ENCODE peak calls at places on chromosomes 11 and 22, in nine cellular contexts. X is effector memory CD8-positive, alpha-beta T cell; P is NCI-H187; R is activated gamma-delta T cell treated with Interleukin-2 at 50 U/mL for 16 hours; N is tibial artery; W is astrocyte of the cerebellum; G is tibial nerve; Z is astrocyte of the spinal cord; V is hippocampal formation. A is an unnamed sample.

GRCh38 chr22:46368871-46369715 is 33.6 kb downstream of the TRMU start:
- DNase-seq in X (no peak), P (no peak), R (no peak), N (no peak), W (no peak), G (no peak), Z (no peak), V (no peak), A (no peak)

GRCh38 chr11:45045692-45046471 is 95.2 kb upstream of the TP53I11 start:
- DNase-seq in X (no peak), P (no peak), R (peak), N (peak), W (no peak), G (peak), Z (peak), V (peak), A (peak)

GRCh38 chr11:95301497-95301896 is 70.5 kb upstream of the SESN3 start:
- DNase-seq in X (no peak), P (no peak), R (no peak), N (no peak), W (no peak), G (no peak), Z (no peak), V (no peak), A (no peak)

GRCh38 chr22:48740731-48741405 is 1086.8 kb downstream of the BRD1 start:
- DNase-seq in X (no peak), P (no peak), R (no peak), N (peak), W (no peak), G (no peak), Z (no peak), V (no peak), A (no peak)

GRCh38 chr11:2892215-2893020 is 6.8 kb upstream of the CDKN1C start:
- DNase-seq in X (peak), P (no peak), R (peak), N (peak), W (no peak), G (no peak), Z (peak), V (no peak), A (peak)

GRCh38 chr22:45551310-45552016 is 48.8 kb downstream of the FBLN1 start:
- DNase-seq in X (no peak), P (no peak), R (no peak), N (peak), W (no peak), G (peak), Z (no peak), V (no peak), A (no peak)

GRCh38 chr11:7632211-7632610 is 41.1 kb downstream of the CYB5R2 start:
- DNase-seq in X (no peak), P (no peak), R (no peak), N (no peak), W (no peak), G (no peak), Z (no peak), V (no peak), A (no peak)

GRCh38 chr11:101321222-101321621 is 191.6 kb upstream of the PGR start:
- DNase-seq in X (no peak), P (no peak), R (no peak), N (no peak), W (no peak), G (no peak), Z (no peak), V (no peak), A (no peak)

GRCh38 chr22:24975813-24976341 is 23.4 kb downstream of the KIAA1671 start:
- DNase-seq in X (no peak), P (no peak), R (no peak), N (peak), W (no peak), G (peak), Z (no peak), V (no peak), A (peak)

GRCh38 chr11:75826463-75827220 is 11.6 kb downstream of the UVRAG start:
- DNase-seq in X (no peak), P (no peak), R (no peak), N (no peak), W (no peak), G (peak), Z (no peak), V (no peak), A (no peak)

GRCh38 chr11:78645226-78646202 is 70.8 kb upstream of the NARS2 start:
- DNase-seq in X (peak), P (peak), R (peak), N (peak), W (peak), G (peak), Z (peak), V (peak), A (peak)

GRCh38 chr11:68214173-68215086 is 1.3 kb upstream of the KMT5B start:
- DNase-seq in X (peak), P (no peak), R (no peak), N (peak), W (no peak), G (no peak), Z (no peak), V (no peak), A (peak)

GRCh38 chr22:17077255-17077654 is 7.5 kb upstream of the IL17RA start:
- DNase-seq in X (no peak), P (no peak), R (no peak), N (no peak), W (peak), G (no peak), Z (peak), V (no peak), A (no peak)

GRCh38 chr11:8767466-8768142 is 85.0 kb downstream of the RPL27A start:
- DNase-seq in X (no peak), P (no peak), R (no peak), N (no peak), W (no peak), G (no peak), Z (peak), V (no peak), A (no peak)

GRCh38 chr22:47775686-47776085 is 1013.2 kb downstream of the TBC1D22A start:
- DNase-seq in X (no peak), P (no peak), R (no peak), N (no peak), W (no peak), G (no peak), Z (no peak), V (no peak), A (no peak)

GRCh38 chr11:27171391-27171790 is 130.8 kb downstream of the BBOX1 start:
- DNase-seq in X (no peak), P (no peak), R (no peak), N (no peak), W (no peak), G (no peak), Z (no peak), V (no peak), A (no peak)

GRCh38 chr11:17968206-17968605 is 44.6 kb downstream of the SERGEF start:
- DNase-seq in X (no peak), P (no peak), R (no peak), N (no peak), W (no peak), G (no peak), Z (no peak), V (no peak), A (no peak)

GRCh38 chr11:104583857-104584256 is 314.4 kb downstream of the CASP12 start:
- DNase-seq in X (no peak), P (no peak), R (no peak), N (no peak), W (no peak), G (no peak), Z (no peak), V (no peak), A (no peak)

GRCh38 chr11:1307998-1308744 is 1.3 kb downstream of the TOLLIP start:
- DNase-seq in X (no peak), P (no peak), R (no peak), N (no peak), W (no peak), G (no peak), Z (peak), V (no peak), A (no peak)

GRCh38 chr11:92276773-92277172 is 52.2 kb downstream of the FAT3 start:
- DNase-seq in X (no peak), P (no peak), R (no peak), N (no peak), W (no peak), G (no peak), Z (peak), V (no peak), A (no peak)

GRCh38 chr11:64060861-64061444 is 25.2 kb downstream of the FLRT1 start:
- DNase-seq in X (peak), P (no peak), R (peak), N (no peak), W (no peak), G (no peak), Z (peak), V (peak), A (peak)

GRCh38 chr11:128884703-128885338 is 6.3 kb upstream of the KCNJ5 start:
- DNase-seq in X (peak), P (peak), R (peak), N (no peak), W (peak), G (peak), Z (peak), V (peak), A (no peak)